ENCODE peak calls at places on chromosome X, in six cellular contexts. B is PC-9, D is tibial nerve, M is left lung, A is SJSA1, J is IMR-90. E is an unnamed sample.

GRCh38 chrX:134538316-134538715 is 78.4 kb downstream of the HPRT1 start:
- DNase-seq in B (no peak), D (no peak), M (no peak), A (no peak), J (no peak), E (no peak)

GRCh38 chrX:152204919-152205318 is 66.5 kb upstream of the MAGEA10 start:
- DNase-seq in B (no peak), D (no peak), M (no peak), A (no peak), J (no peak), E (no peak)

GRCh38 chrX:120813982-120814381 is 61.7 kb downstream of the CT47B1 start:
- DNase-seq in B (no peak), D (no peak), M (no peak), A (no peak), J (no peak), E (no peak)

GRCh38 chrX:56462389-56462788 is 101.0 kb upstream of the UBQLN2 start:
- DNase-seq in B (no peak), D (no peak), M (no peak), A (no peak), J (no peak), E (no peak)

GRCh38 chrX:154779261-154779660 is 16.6 kb downstream of the DKC1 start:
- DNase-seq in B (no peak), D (no peak), M (no peak), A (no peak), J (peak; percentile 82), E (no peak)

GRCh38 chrX:119093991-119094741 is 21.4 kb downstream of the CT47C1 start:
- DNase-seq in B (no peak), D (no peak), M (no peak), A (no peak), J (peak; percentile 4), E (no peak)

GRCh38 chrX:5876984-5877655 is 351.5 kb downstream of the NLGN4X start:
- DNase-seq in B (no peak), D (no peak), M (no peak), A (no peak), J (no peak), E (no peak)

GRCh38 chrX:71128915-71129765 is 10.7 kb downstream of the MED12 start:
- DNase-seq in B (peak; percentile 45), D (peak; percentile 68), M (peak; percentile 70), A (no peak), J (peak; percentile 54), E (peak; percentile 4)

GRCh38 chrX:46912098-46912672 is at the start of gene JADE3:
- DNase-seq in B (peak; percentile 68), D (peak; percentile 33), M (peak; percentile 77), A (peak; percentile 55), J (peak; percentile 56), E (peak; percentile 45)

GRCh38 chrX:103536071-103536470 is 16.8 kb upstream of the RAB40A start:
- DNase-seq in B (no peak), D (no peak), M (no peak), A (no peak), J (no peak), E (no peak)

GRCh38 chrX:66632473-66632872 is 6.4 kb downstream of the EDA2R start:
- DNase-seq in B (no peak), D (no peak), M (no peak), A (peak; percentile 45), J (peak; percentile 28), E (no peak)

GRCh38 chrX:20427173-20427770 is 160.6 kb upstream of the RPS6KA3 start:
- DNase-seq in B (no peak), D (no peak), M (no peak), A (no peak), J (no peak), E (no peak)

GRCh38 chrX:76850851-76851250 is 423.3 kb downstream of the MAGEE1 start:
- DNase-seq in B (no peak), D (no peak), M (no peak), A (no peak), J (no peak), E (no peak)

GRCh38 chrX:37423864-37424569 is 74.9 kb downstream of the PRRG1 start:
- DNase-seq in B (no peak), D (no peak), M (no peak), A (no peak), J (peak; percentile 29), E (no peak)

GRCh38 chrX:130173190-130173895 is 1.6 kb downstream of the RAB33A start:
- DNase-seq in B (peak; percentile 48), D (peak; percentile 30), M (peak; percentile 46), A (peak; percentile 52), J (peak; percentile 91), E (peak; percentile 31)

GRCh38 chrX:42098897-42099296 is 175.5 kb upstream of the CASK start:
- DNase-seq in B (no peak), D (no peak), M (no peak), A (no peak), J (no peak), E (no peak)

GRCh38 chrX:119605398-119605738 is 856 bp downstream of the NKRF start:
- DNase-seq in B (no peak), D (peak; percentile 16), M (peak; percentile 39), A (peak; percentile 2), J (no peak), E (no peak)

GRCh38 chrX:65697915-65698796 is 30.7 kb downstream of the MSN start:
- DNase-seq in B (no peak), D (no peak), M (peak; percentile 76), A (no peak), J (no peak), E (peak; percentile 4)

GRCh38 chrX:70481424-70481823 is 36.8 kb downstream of the DLG3 start:
- DNase-seq in B (no peak), D (no peak), M (no peak), A (no peak), J (no peak), E (no peak)

GRCh38 chrX:55524487-55524886 is 34.8 kb upstream of the USP51 start:
- DNase-seq in B (no peak), D (no peak), M (no peak), A (no peak), J (peak; percentile 3), E (no peak)

GRCh38 chrX:34909151-34909550 is 33.4 kb upstream of the FAM47B start:
- DNase-seq in B (no peak), D (no peak), M (no peak), A (no peak), J (no peak), E (no peak)

GRCh38 chrX:150365953-150366911 is 3.1 kb downstream of the MAMLD1 start:
- DNase-seq in B (no peak), D (peak; percentile 62), M (no peak), A (peak; percentile 74), J (peak; percentile 64), E (no peak)

GRCh38 chrX:38879631-38880220 is 78.5 kb downstream of the MID1IP1 start:
- DNase-seq in B (no peak), D (no peak), M (no peak), A (no peak), J (no peak), E (no peak)

DNA sequence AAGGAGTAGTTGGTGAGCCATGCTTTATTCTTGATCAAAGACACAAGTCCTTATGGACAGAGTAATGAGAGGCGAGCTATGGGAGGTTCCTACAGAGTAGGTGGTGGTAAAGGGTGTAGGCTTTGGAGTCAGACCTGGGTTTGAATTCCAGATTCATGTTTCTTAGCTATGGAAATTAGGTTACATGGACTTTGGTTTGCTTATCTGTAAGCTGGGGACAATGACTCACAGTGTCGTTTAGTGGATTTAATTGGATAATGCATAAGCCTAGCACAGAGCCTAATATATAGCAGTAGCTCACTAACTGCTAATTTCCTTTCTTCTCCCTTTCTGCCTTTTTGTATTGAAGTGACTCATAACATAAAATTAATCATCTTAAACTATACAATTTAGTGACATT is 5.0 kb upstream of the TRPC5 start:
- DNase-seq in B (no peak), D (no peak), M (no peak), A (no peak), J (no peak), E (no peak)
- H3K27ac ChIP-seq in B (no peak overlapping the region), D (no peak overlapping the region), M (no peak overlapping the region), A (no peak overlapping the region), J (no peak overlapping the region), E (no peak overlapping the region)

DNA sequence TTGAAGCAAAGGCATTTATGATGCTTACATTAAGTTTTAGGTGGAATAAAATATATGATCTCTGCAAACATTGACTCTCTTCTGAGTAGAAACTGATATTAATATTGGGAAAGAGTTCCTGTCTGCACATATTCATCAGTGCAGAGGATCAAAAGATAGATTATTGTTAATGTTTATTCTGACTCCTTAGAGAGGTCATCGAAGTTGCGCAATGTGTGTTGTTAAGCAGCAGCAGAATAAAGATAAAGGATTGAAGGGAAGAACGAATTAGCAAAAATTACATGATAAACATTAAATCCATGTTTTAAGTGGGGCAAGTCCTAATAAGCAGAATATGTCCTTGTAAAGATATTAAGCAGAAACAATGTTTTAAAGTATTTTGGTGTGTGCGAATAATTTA is 72.6 kb upstream of the MBNL3 start:
- DNase-seq in B (no peak), D (no peak), M (no peak), A (no peak), J (no peak), E (no peak)
- H3K27ac ChIP-seq in B (no peak overlapping the region), D (no peak overlapping the region), M (no peak overlapping the region), A (no peak overlapping the region), J (no peak overlapping the region), E (no peak overlapping the region)

DNA sequence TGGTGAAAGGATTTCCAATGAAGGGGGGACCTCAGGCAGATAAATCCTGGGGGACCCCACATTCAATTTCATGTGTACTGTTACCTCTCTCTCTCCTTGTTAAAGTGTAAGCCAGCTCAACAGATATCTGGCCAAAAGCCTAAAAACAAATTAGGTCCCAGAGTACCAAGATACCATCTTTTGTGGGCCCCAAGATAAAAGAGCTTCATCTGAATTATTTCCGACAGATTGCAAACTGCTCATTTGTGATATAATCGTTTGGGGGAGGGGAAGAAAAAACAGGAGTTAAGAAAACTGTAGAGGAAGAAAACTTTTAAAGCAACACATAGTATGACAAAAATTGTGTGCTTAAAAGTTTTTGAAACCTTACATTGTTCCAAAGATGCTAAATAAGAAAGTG is 33.6 kb downstream of the GRIA3 start:
- DNase-seq in B (no peak), D (no peak), M (no peak), A (no peak), J (no peak), E (no peak)
- H3K27ac ChIP-seq in B (no peak overlapping the region), D (no peak overlapping the region), M (no peak overlapping the region), A (no peak overlapping the region), J (no peak overlapping the region), E (no peak overlapping the region)

GRCh38 chrX:499870-500364 is 113.2 kb upstream of the PPP2R3B start:
- DNase-seq in B (no peak), D (no peak), M (no peak), A (no peak), J (no peak), E (no peak)

GRCh38 chrX:500481-501010 is 113.8 kb upstream of the PPP2R3B start:
- DNase-seq in B (no peak), D (no peak), M (no peak), A (no peak), J (no peak), E (no peak)

GRCh38 chrX:497201-497710 is 110.5 kb upstream of the PPP2R3B start:
- DNase-seq in B (no peak), D (no peak), M (no peak), A (no peak), J (no peak), E (no peak)
- H3K27ac ChIP-seq in B (no peak overlapping the region), D (no peak overlapping the region), M (no peak overlapping the region), A (no peak overlapping the region), J (no peak overlapping the region), E (no peak overlapping the region)

E was measured in substantia nigra.